ENCODE peak calls at places on chromosomes 6 and 20, in seven cellular contexts. K is fibroblast of lung, C is colonic mucosa, A is neural progenitor cell, Q is heart left ventricle, O is IMR-90, E is endodermal cell. W is an unnamed sample.

GRCh38 chr6:6678811-6679210 is 90.3 kb downstream of the LY86 start:
- DNase-seq in K (no peak), O (no peak), A (peak), C (peak), E (peak), Q (no peak), W (no peak)

GRCh38 chr6:106825156-106825555 is 149.4 kb downstream of the CD24 start:
- DNase-seq in Q (no peak), O (no peak), C (no peak), A (no peak), K (peak), E (no peak), W (no peak)

GRCh38 chr6:145137425-145137824 is 597.9 kb downstream of the EPM2A start:
- DNase-seq in K (peak), O (peak), E (no peak), A (no peak), Q (no peak), C (no peak), W (peak)

GRCh38 chr6:149046164-149046821 is 271.2 kb upstream of the TAB2 start:
- DNase-seq in O (no peak), K (no peak), A (no peak), E (no peak), C (no peak), Q (no peak), W (no peak)

GRCh38 chr6:37131104-37131959 is 38.6 kb upstream of the PIM1 start:
- DNase-seq in O (no peak), C (peak), E (no peak), A (peak), K (peak), Q (peak), W (no peak)

GRCh38 chr6:157443066-157443800 is 62.2 kb downstream of the ZDHHC14 start:
- DNase-seq in O (peak), K (peak), Q (no peak), A (no peak), C (no peak), E (no peak), W (peak)

GRCh38 chr20:35010405-35011192 is 54.9 kb downstream of the MYH7B start:
- DNase-seq in E (no peak), K (no peak), A (no peak), C (no peak), O (no peak), Q (no peak), W (no peak)

GRCh38 chr20:62088258-62089127 is 22.8 kb upstream of the TAF4 start:
- DNase-seq in K (peak), A (no peak), O (peak), E (peak), Q (no peak), C (no peak), W (peak)

GRCh38 chr6:114747995-114748625 is 405.3 kb upstream of the HS3ST5 start:
- DNase-seq in C (peak), A (peak), K (peak), Q (no peak), E (peak), O (peak), W (peak)

GRCh38 chr20:2749951-2750342 is 50.5 kb downstream of the CPXM1 start:
- DNase-seq in A (no peak), Q (no peak), C (no peak), E (no peak), K (no peak), O (no peak), W (no peak)

GRCh38 chr20:8535403-8536003 is 403.4 kb downstream of the PLCB1 start:
- DNase-seq in A (peak), Q (no peak), E (peak), O (no peak), C (no peak), K (no peak), W (no peak)

GRCh38 chr20:38542994-38543906 is 37.7 kb upstream of the ADIG start:
- DNase-seq in A (no peak), K (no peak), C (no peak), E (no peak), Q (no peak), O (no peak), W (no peak)

GRCh38 chr20:38534756-38535155 is 46.2 kb upstream of the ADIG start:
- DNase-seq in K (no peak), O (no peak), C (no peak), Q (no peak), E (no peak), A (no peak), W (no peak)

GRCh38 chr20:38536310-38536709 is 44.7 kb upstream of the ADIG start:
- DNase-seq in K (peak), Q (no peak), E (no peak), C (no peak), O (peak), A (no peak), W (no peak)

GRCh38 chr20:38537176-38537575 is 43.8 kb upstream of the ADIG start:
- DNase-seq in A (no peak), E (no peak), C (no peak), O (no peak), K (no peak), Q (no peak), W (no peak)

GRCh38 chr20:38538789-38539188 is 42.2 kb upstream of the ADIG start:
- DNase-seq in C (no peak), A (no peak), Q (no peak), K (no peak), O (no peak), E (no peak), W (no peak)
- H3K27ac ChIP-seq in C (no peak), A (no peak), Q (no peak), K (no peak), O (no peak), E (no peak), W (no peak)

GRCh38 chr20:31604567-31605030 is 490 bp upstream of the ID1 start:
- DNase-seq in A (peak), Q (no peak), O (no peak), C (no peak), K (no peak), E (no peak), W (no peak)
- TF ChIP-seq CTCF in A (no peak), Q (no peak), O (no peak), C (no peak), K (no peak), E (no peak), W (no peak)

DNA sequence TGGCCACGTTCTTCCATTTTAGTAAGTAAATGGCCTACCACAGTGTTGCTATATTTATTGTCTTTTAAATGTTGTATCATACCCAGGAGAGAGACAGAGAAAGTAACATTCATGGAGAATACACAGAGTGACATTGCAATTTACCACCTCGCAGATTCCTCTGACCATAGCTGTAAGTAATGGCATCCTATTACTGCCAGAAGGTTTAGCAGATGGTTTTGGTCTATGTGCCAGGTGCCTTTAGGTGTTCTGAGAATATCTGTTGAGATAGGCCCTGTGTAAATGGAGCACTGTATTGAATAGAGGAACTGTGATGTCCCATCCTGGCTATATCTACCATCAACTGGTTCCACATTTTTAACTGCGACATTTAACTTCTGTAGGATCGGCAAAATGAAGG is 559.6 kb downstream of the KIF16B start:
- DNase-seq in E (no peak), K (no peak), A (no peak), O (no peak), C (no peak), Q (no peak), W (no peak)
- H3K4me3 ChIP-seq in E (no peak), K (no peak), A (no peak), O (no peak), C (no peak), Q (no peak), W (no peak)

GRCh38 chr6:27474172-27474465 is 1.2 kb upstream of the ZNF184 start:
- DNase-seq in Q (no peak), A (no peak), O (no peak), E (peak), C (no peak), K (no peak), W (no peak)
- H3K27ac ChIP-seq in Q (no peak), A (no peak), O (no peak), E (no peak), C (no peak), K (no peak), W (no peak)

GRCh38 chr6:10621847-10622246 is 72.6 kb downstream of the C6orf52 start:
- DNase-seq in Q (no peak), E (peak), O (no peak), K (no peak), C (no peak), A (no peak), W (no peak)
- TF ChIP-seq CTCF in Q (no peak), E (peak), O (no peak), K (no peak), C (no peak), A (peak), W (no peak)

DNA sequence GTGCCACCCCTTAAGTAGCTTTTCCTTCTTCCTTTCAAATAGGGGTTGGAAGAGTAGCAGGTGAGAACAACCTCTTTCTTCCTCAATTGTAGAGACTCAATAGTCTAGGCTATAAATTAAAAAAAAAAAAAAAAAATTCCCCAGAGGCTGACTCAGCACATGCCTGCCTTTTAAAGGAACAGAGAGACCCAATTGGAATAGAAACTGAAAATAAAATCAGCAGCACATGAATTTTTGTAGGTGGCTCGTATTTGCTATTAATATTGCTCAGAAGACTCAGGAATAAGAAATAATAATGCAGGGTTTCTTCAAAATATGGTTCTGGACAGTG is 19.3 kb downstream of the TOP1 start:
- DNase-seq in A (no peak), C (no peak), K (no peak), E (no peak), Q (no peak), O (no peak), W (no peak)
- H3K4me3 ChIP-seq in A (no peak), C (no peak), K (peak), E (no peak), Q (peak), O (no peak), W (peak)

DNA sequence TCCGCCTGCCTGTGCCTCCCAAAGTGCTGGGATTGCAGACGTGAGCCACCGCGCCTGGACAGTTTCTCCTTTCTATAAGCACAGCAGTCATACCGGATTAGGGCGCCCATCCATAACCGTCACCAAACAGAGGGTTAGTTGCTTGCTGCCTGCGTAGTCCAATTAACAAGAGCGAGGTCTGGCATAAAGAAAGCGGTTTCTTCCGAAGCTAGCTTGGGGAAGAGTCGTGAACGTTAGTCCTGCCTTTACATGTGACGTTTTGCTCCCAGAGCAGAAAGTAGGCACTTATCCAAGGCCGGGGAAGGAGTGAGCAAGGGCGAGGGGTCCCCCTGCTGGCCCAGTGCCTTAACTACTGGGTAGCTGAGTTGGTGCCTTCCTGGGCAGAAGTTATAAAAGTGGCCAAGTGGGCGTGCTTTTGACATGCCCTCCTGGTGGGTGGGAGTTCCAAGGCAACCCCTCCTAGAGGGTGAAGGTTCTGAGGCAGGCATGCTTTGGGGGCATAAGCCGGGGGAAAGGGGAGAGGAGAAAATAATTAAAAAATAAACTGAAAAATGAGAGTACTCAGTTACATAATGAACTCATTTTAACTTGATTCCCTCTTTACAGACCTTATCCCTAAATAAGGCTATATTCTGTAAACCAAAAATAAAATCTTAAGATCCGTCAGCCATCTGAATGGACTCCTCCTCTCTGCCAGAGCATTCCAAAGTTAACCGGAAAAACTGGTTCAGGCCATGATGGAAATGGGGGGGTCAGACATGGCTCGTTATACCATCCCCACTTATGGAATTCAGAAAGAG is 88.0 kb downstream of the FAM217A start:
- DNase-seq in Q (peak), O (peak), C (peak), A (peak), E (peak), K (peak), W (peak)
- H3K27ac ChIP-seq in Q (no peak), O (peak), C (no peak), A (no peak), E (no peak), K (peak), W (no peak)

GRCh38 chr6:153215242-153215641 is 84.2 kb upstream of the RGS17 start:
- DNase-seq in Q (no peak), E (no peak), O (no peak), C (no peak), K (no peak), A (no peak), W (no peak)
- TF ChIP-seq CTCF in Q (no peak), E (no peak), O (no peak), C (no peak), K (peak), A (no peak), W (no peak)

GRCh38 chr20:64077541-64077875 is 1.8 kb downstream of the RGS19 start:
- DNase-seq in A (no peak), C (no peak), Q (no peak), E (no peak), K (no peak), O (no peak), W (no peak)
- H3K4me3 ChIP-seq in A (no peak), C (peak), Q (peak), E (no peak), K (no peak), O (no peak), W (no peak)